ENCODE peak calls at places on chromosome 13, in six cellular contexts. D is HEK293T, T is M059J, H is midbrain, K is NAMALWA, Y is ELR. J is an unnamed sample.

GRCh38 chr13:110017379-110017778 is 231.0 kb upstream of the IRS2 start:
- DNase-seq in D (no peak), T (peak; percentile 93), H (no peak), K (no peak), Y (peak; percentile 98), J (peak; percentile 86)

GRCh38 chr13:68439821-68440220 is 1209.7 kb upstream of the PCDH9 start:
- DNase-seq in D (no peak), T (peak; percentile 1), H (no peak), K (no peak), Y (peak; percentile 73), J (no peak)

GRCh38 chr13:41668130-41668757 is 210.9 kb downstream of the RGCC start:
- DNase-seq in D (peak; percentile 69), T (peak; percentile 87), H (peak; percentile 84), K (peak; percentile 91), Y (peak; percentile 89), J (peak; percentile 82)

GRCh38 chr13:60431108-60431700 is 34.2 kb downstream of the TDRD3 start:
- DNase-seq in D (peak; percentile 21), T (peak; percentile 51), H (peak; percentile 76), K (peak; percentile 88), Y (peak; percentile 68), J (peak; percentile 46)

GRCh38 chr13:50910483-50910805 is 853 bp downstream of the RNASEH2B start:
- DNase-seq in D (peak; percentile 27), T (peak; percentile 65), H (peak; percentile 27), K (no peak), Y (peak; percentile 77), J (no peak)

GRCh38 chr13:59584902-59585670 is 578.6 kb downstream of the DIAPH3 start:
- DNase-seq in D (no peak), T (no peak), H (no peak), K (no peak), Y (no peak), J (no peak)

GRCh38 chr13:67224148-67224846 is 5.8 kb downstream of the PCDH9 start:
- DNase-seq in D (peak; percentile 93), T (peak; percentile 13), H (peak; percentile 88), K (peak; percentile 95), Y (peak; percentile 85), J (peak; percentile 56)

GRCh38 chr13:113272791-113273190 is 24.2 kb upstream of the LAMP1 start:
- DNase-seq in D (no peak), T (no peak), H (no peak), K (no peak), Y (no peak), J (no peak)

J was measured in mammary epithelial cell.